ENCODE peak calls at places on chromosomes 7 and 10, in six cellular contexts. C, Y, I, P, F and R are unnamed samples.

GRCh38 chr10:132168571-132169030 is 18.1 kb upstream of the DPYSL4 start:
- DNase-seq in C (no peak), Y (peak; percentile 25), I (no peak), P (no peak), F (no peak), R (no peak)

GRCh38 chr10:31678139-31678536 is 250.5 kb downstream of the ARHGAP12 start:
- DNase-seq in C (no peak), Y (peak; percentile 76), I (peak; percentile 54), P (no peak), F (no peak), R (peak; percentile 82)

GRCh38 chr10:119807960-119808697 is 64.5 kb downstream of the MCMBP start:
- DNase-seq in C (no peak), Y (no peak), I (no peak), P (peak; percentile 69), F (no peak), R (no peak)

GRCh38 chr10:79052311-79053080 is 16.3 kb upstream of the ZMIZ1 start:
- DNase-seq in C (peak; percentile 69), Y (no peak), I (peak; percentile 43), P (peak; percentile 30), F (peak; percentile 47), R (peak; percentile 46)

GRCh38 chr7:155009570-155010157 is 6.7 kb upstream of the PAXIP1 start:
- DNase-seq in C (no peak), Y (no peak), I (no peak), P (peak; percentile 28), F (no peak), R (no peak)

GRCh38 chr7:130352335-130353074 is 7.9 kb downstream of the CPA5 start:
- DNase-seq in C (no peak), Y (no peak), I (no peak), P (peak; percentile 72), F (no peak), R (peak; percentile 77)

GRCh38 chr7:70338061-70338460 is 739.8 kb downstream of the AUTS2 start:
- DNase-seq in C (no peak), Y (no peak), I (no peak), P (no peak), F (no peak), R (no peak)

GRCh38 chr10:24256619-24257018 is 47.7 kb downstream of the KIAA1217 start:
- DNase-seq in C (no peak), Y (no peak), I (no peak), P (no peak), F (no peak), R (no peak)

GRCh38 chr7:45108863-45109262 is 2.6 kb downstream of the TBRG4 start:
- DNase-seq in C (peak; percentile 53), Y (no peak), I (no peak), P (no peak), F (no peak), R (no peak)

GRCh38 chr10:101850747-101851146 is 7.1 kb upstream of the KCNIP2 start:
- DNase-seq in C (no peak), Y (no peak), I (no peak), P (no peak), F (no peak), R (no peak)

GRCh38 chr7:115224923-115225322 is 303.0 kb downstream of the MDFIC start:
- DNase-seq in C (no peak), Y (no peak), I (no peak), P (no peak), F (no peak), R (no peak)

GRCh38 chr7:58086871-58087535 is 637.0 kb downstream of the ZNF716 start:
- DNase-seq in C (peak; percentile 37), Y (peak; percentile 10), I (no peak), P (no peak), F (no peak), R (peak; percentile 73)